ENCODE peak calls at places on chromosomes 12 and 14, in eight cellular contexts. One of them, this sample, is unnamed.

GRCh38 chr14:92930737-92931602 is 8.0 kb downstream of the CHGA start:
- DNase-seq in DND-41: no peak
- DNase-seq in CD4-positive, alpha-beta T cell: no peak
- DNase-seq in lower leg skin: no peak
- DNase-seq in dorsolateral prefrontal cortex: no peak
- DNase-seq in NB4: no peak
- DNase-seq in GM13977: no peak
- DNase-seq in HCT116: no peak
- DNase-seq in this sample: no peak

GRCh38 chr12:75908961-75909699 is 122.4 kb downstream of the PHLDA1 start:
- DNase-seq in DND-41: no peak
- DNase-seq in CD4-positive, alpha-beta T cell: no peak
- DNase-seq in lower leg skin: peak
- DNase-seq in dorsolateral prefrontal cortex: peak
- DNase-seq in NB4: no peak
- DNase-seq in GM13977: no peak
- DNase-seq in HCT116: no peak
- DNase-seq in this sample: no peak

GRCh38 chr12:32820376-32820931 is 64.8 kb upstream of the YARS2 start:
- DNase-seq in DND-41: no peak
- DNase-seq in CD4-positive, alpha-beta T cell: no peak
- DNase-seq in lower leg skin: no peak
- DNase-seq in dorsolateral prefrontal cortex: no peak
- DNase-seq in NB4: no peak
- DNase-seq in GM13977: no peak
- DNase-seq in HCT116: no peak
- DNase-seq in this sample: no peak

GRCh38 chr14:23248601-23249000 is 10.9 kb downstream of the RNF212B start:
- DNase-seq in DND-41: no peak
- DNase-seq in CD4-positive, alpha-beta T cell: no peak
- DNase-seq in lower leg skin: no peak
- DNase-seq in dorsolateral prefrontal cortex: no peak
- DNase-seq in NB4: no peak
- DNase-seq in GM13977: no peak
- DNase-seq in HCT116: no peak
- DNase-seq in this sample: no peak

GRCh38 chr12:6542209-6543009 is 8.1 kb downstream of the GAPDH start:
- DNase-seq in DND-41: no peak
- DNase-seq in CD4-positive, alpha-beta T cell: no peak
- DNase-seq in lower leg skin: no peak
- DNase-seq in dorsolateral prefrontal cortex: no peak
- DNase-seq in NB4: no peak
- DNase-seq in GM13977: no peak
- DNase-seq in HCT116: no peak
- DNase-seq in this sample: no peak

GRCh38 chr12:46224401-46224800 is 44.4 kb downstream of the SLC38A1 start:
- DNase-seq in DND-41: no peak
- DNase-seq in CD4-positive, alpha-beta T cell: no peak
- DNase-seq in lower leg skin: peak
- DNase-seq in dorsolateral prefrontal cortex: no peak
- DNase-seq in NB4: no peak
- DNase-seq in GM13977: no peak
- DNase-seq in HCT116: no peak
- DNase-seq in this sample: no peak

GRCh38 chr12:58069268-58069967 is 128.1 kb downstream of the ATP23 start:
- DNase-seq in DND-41: no peak
- DNase-seq in CD4-positive, alpha-beta T cell: no peak
- DNase-seq in lower leg skin: no peak
- DNase-seq in dorsolateral prefrontal cortex: no peak
- DNase-seq in NB4: peak
- DNase-seq in GM13977: no peak
- DNase-seq in HCT116: no peak
- DNase-seq in this sample: no peak

GRCh38 chr14:30559638-30560071 is 697 bp downstream of the G2E3 start:
- DNase-seq in DND-41: peak
- DNase-seq in CD4-positive, alpha-beta T cell: no peak
- DNase-seq in lower leg skin: no peak
- DNase-seq in dorsolateral prefrontal cortex: no peak
- DNase-seq in NB4: peak
- DNase-seq in GM13977: no peak
- DNase-seq in HCT116: no peak
- DNase-seq in this sample: no peak

GRCh38 chr12:1466481-1467260 is 127.7 kb downstream of the FBXL14 start:
- DNase-seq in DND-41: no peak
- DNase-seq in CD4-positive, alpha-beta T cell: no peak
- DNase-seq in lower leg skin: no peak
- DNase-seq in dorsolateral prefrontal cortex: no peak
- DNase-seq in NB4: no peak
- DNase-seq in GM13977: no peak
- DNase-seq in HCT116: no peak
- DNase-seq in this sample: no peak

GRCh38 chr14:74302160-74302628 is 540 bp downstream of the ABCD4 start:
- DNase-seq in DND-41: peak
- DNase-seq in CD4-positive, alpha-beta T cell: peak
- DNase-seq in lower leg skin: no peak
- DNase-seq in dorsolateral prefrontal cortex: no peak
- DNase-seq in NB4: peak
- DNase-seq in GM13977: peak
- DNase-seq in HCT116: no peak
- DNase-seq in this sample: no peak

GRCh38 chr14:59254146-59254910 is 65.9 kb downstream of the DAAM1 start:
- DNase-seq in DND-41: no peak
- DNase-seq in CD4-positive, alpha-beta T cell: no peak
- DNase-seq in lower leg skin: peak
- DNase-seq in dorsolateral prefrontal cortex: no peak
- DNase-seq in NB4: no peak
- DNase-seq in GM13977: no peak
- DNase-seq in HCT116: no peak
- DNase-seq in this sample: no peak

GRCh38 chr12:114414031-114414865 is 8.3 kb upstream of the TBX5 start:
- DNase-seq in DND-41: no peak
- DNase-seq in CD4-positive, alpha-beta T cell: no peak
- DNase-seq in lower leg skin: no peak
- DNase-seq in dorsolateral prefrontal cortex: no peak
- DNase-seq in NB4: no peak
- DNase-seq in GM13977: peak
- DNase-seq in HCT116: no peak
- DNase-seq in this sample: no peak

GRCh38 chr12:87690236-87690810 is 338.9 kb downstream of the C12orf50 start:
- DNase-seq in DND-41: no peak
- DNase-seq in CD4-positive, alpha-beta T cell: no peak
- DNase-seq in lower leg skin: no peak
- DNase-seq in dorsolateral prefrontal cortex: no peak
- DNase-seq in NB4: no peak
- DNase-seq in GM13977: no peak
- DNase-seq in HCT116: no peak
- DNase-seq in this sample: no peak

GRCh38 chr12:55172686-55173085 is 46.5 kb downstream of the OR9K2 start:
- DNase-seq in DND-41: no peak
- DNase-seq in CD4-positive, alpha-beta T cell: no peak
- DNase-seq in lower leg skin: no peak
- DNase-seq in dorsolateral prefrontal cortex: no peak
- DNase-seq in NB4: no peak
- DNase-seq in GM13977: no peak
- DNase-seq in HCT116: no peak
- DNase-seq in this sample: no peak

GRCh38 chr14:74476607-74477006 is 16.5 kb downstream of the NPC2 start:
- DNase-seq in DND-41: no peak
- DNase-seq in CD4-positive, alpha-beta T cell: no peak
- DNase-seq in lower leg skin: no peak
- DNase-seq in dorsolateral prefrontal cortex: no peak
- DNase-seq in NB4: no peak
- DNase-seq in GM13977: no peak
- DNase-seq in HCT116: no peak
- DNase-seq in this sample: no peak

GRCh38 chr14:65287264-65288131 is 125.0 kb upstream of the FUT8 start:
- DNase-seq in DND-41: peak
- DNase-seq in CD4-positive, alpha-beta T cell: peak
- DNase-seq in lower leg skin: no peak
- DNase-seq in dorsolateral prefrontal cortex: no peak
- DNase-seq in NB4: peak
- DNase-seq in GM13977: peak
- DNase-seq in HCT116: no peak
- DNase-seq in this sample: no peak

GRCh38 chr12:3745152-3745551 is 7.8 kb downstream of the CRACR2A start:
- DNase-seq in DND-41: no peak
- DNase-seq in CD4-positive, alpha-beta T cell: no peak
- DNase-seq in lower leg skin: peak
- DNase-seq in dorsolateral prefrontal cortex: no peak
- DNase-seq in NB4: no peak
- DNase-seq in GM13977: no peak
- DNase-seq in HCT116: no peak
- DNase-seq in this sample: no peak

GRCh38 chr12:3741882-3742672 is 10.8 kb downstream of the CRACR2A start:
- DNase-seq in DND-41: no peak
- DNase-seq in CD4-positive, alpha-beta T cell: no peak
- DNase-seq in lower leg skin: peak
- DNase-seq in dorsolateral prefrontal cortex: no peak
- DNase-seq in NB4: no peak
- DNase-seq in GM13977: no peak
- DNase-seq in HCT116: no peak
- DNase-seq in this sample: no peak

GRCh38 chr12:3746758-3747157 is 6.2 kb downstream of the CRACR2A start:
- DNase-seq in DND-41: no peak
- DNase-seq in CD4-positive, alpha-beta T cell: no peak
- DNase-seq in lower leg skin: peak
- DNase-seq in dorsolateral prefrontal cortex: no peak
- DNase-seq in NB4: no peak
- DNase-seq in GM13977: no peak
- DNase-seq in HCT116: no peak
- DNase-seq in this sample: no peak

GRCh38 chr12:3743803-3744202 is 9.1 kb downstream of the CRACR2A start:
- DNase-seq in DND-41: no peak
- DNase-seq in CD4-positive, alpha-beta T cell: no peak
- DNase-seq in lower leg skin: peak
- DNase-seq in dorsolateral prefrontal cortex: no peak
- DNase-seq in NB4: no peak
- DNase-seq in GM13977: peak
- DNase-seq in HCT116: no peak
- DNase-seq in this sample: no peak

DNA sequence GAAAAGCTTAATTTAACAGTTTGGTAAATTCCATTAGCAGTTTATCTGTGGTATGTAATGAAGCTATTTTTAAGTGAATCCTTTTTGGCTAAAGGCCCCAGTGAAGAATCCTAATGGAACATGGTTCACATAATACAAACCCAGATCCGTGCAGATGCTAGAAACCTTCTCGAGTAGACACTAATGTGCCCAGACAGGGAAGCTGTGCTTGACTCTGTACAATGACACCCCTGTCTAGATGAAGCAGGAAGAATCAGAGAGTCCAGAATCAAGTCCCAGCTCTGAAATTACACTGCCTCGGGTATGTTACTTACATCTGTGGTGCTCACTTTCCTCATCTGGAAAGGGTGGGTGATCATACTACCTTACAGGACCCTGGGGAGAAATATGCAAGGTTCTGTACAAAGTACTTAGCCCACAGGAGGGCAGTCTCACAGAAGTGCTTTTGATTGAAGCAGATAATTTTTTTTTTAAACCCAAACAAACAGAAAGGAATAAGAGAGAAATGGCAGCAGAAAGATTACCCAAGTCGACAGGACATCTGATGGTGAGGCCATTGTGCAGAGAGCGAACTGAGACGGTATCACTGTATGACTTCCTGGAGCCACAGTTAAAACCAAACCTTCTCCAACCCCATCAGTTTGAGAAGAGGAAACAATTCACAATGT is 8.6 kb downstream of the CRACR2A start:
- DNase-seq in DND-41: no peak
- DNase-seq in CD4-positive, alpha-beta T cell: no peak
- DNase-seq in lower leg skin: peak
- DNase-seq in dorsolateral prefrontal cortex: no peak
- DNase-seq in NB4: peak
- DNase-seq in GM13977: no peak
- DNase-seq in HCT116: no peak
- DNase-seq in this sample: no peak
- TF ChIP-seq CTCF in DND-41: peak
- TF ChIP-seq CTCF in CD4-positive, alpha-beta T cell: no peak
- TF ChIP-seq CTCF in lower leg skin: no peak
- TF ChIP-seq CTCF in dorsolateral prefrontal cortex: no peak
- TF ChIP-seq CTCF in NB4: no peak
- TF ChIP-seq CTCF in GM13977: no peak
- TF ChIP-seq CTCF in HCT116: no peak
- TF ChIP-seq CTCF in this sample: no peak

GRCh38 chr14:96666088-96666487 is 131.1 kb upstream of the VRK1 start:
- DNase-seq in DND-41: no peak
- DNase-seq in CD4-positive, alpha-beta T cell: no peak
- DNase-seq in lower leg skin: no peak
- DNase-seq in dorsolateral prefrontal cortex: no peak
- DNase-seq in NB4: no peak
- DNase-seq in GM13977: no peak
- DNase-seq in HCT116: no peak
- DNase-seq in this sample: no peak
- TF ChIP-seq CTCF in DND-41: peak
- TF ChIP-seq CTCF in CD4-positive, alpha-beta T cell: no peak
- TF ChIP-seq CTCF in lower leg skin: no peak
- TF ChIP-seq CTCF in dorsolateral prefrontal cortex: no peak
- TF ChIP-seq CTCF in NB4: no peak
- TF ChIP-seq CTCF in GM13977: no peak
- TF ChIP-seq CTCF in HCT116: no peak
- TF ChIP-seq CTCF in this sample: no peak

GRCh38 chr12:104802198-104802597 is 155.9 kb downstream of the SLC41A2 start:
- DNase-seq in DND-41: no peak
- DNase-seq in CD4-positive, alpha-beta T cell: no peak
- DNase-seq in lower leg skin: no peak
- DNase-seq in dorsolateral prefrontal cortex: no peak
- DNase-seq in NB4: no peak
- DNase-seq in GM13977: no peak
- DNase-seq in HCT116: no peak
- DNase-seq in this sample: no peak

GRCh38 chr12:104801427-104801826 is 156.7 kb downstream of the SLC41A2 start:
- DNase-seq in DND-41: no peak
- DNase-seq in CD4-positive, alpha-beta T cell: no peak
- DNase-seq in lower leg skin: no peak
- DNase-seq in dorsolateral prefrontal cortex: no peak
- DNase-seq in NB4: no peak
- DNase-seq in GM13977: no peak
- DNase-seq in HCT116: no peak
- DNase-seq in this sample: no peak

GRCh38 chr12:104801005-104801404 is 157.1 kb downstream of the SLC41A2 start:
- DNase-seq in DND-41: no peak
- DNase-seq in CD4-positive, alpha-beta T cell: no peak
- DNase-seq in lower leg skin: no peak
- DNase-seq in dorsolateral prefrontal cortex: no peak
- DNase-seq in NB4: no peak
- DNase-seq in GM13977: no peak
- DNase-seq in HCT116: no peak
- DNase-seq in this sample: no peak

GRCh38 chr12:104809251-104809650 is 148.8 kb downstream of the SLC41A2 start:
- DNase-seq in DND-41: no peak
- DNase-seq in CD4-positive, alpha-beta T cell: no peak
- DNase-seq in lower leg skin: no peak
- DNase-seq in dorsolateral prefrontal cortex: no peak
- DNase-seq in NB4: no peak
- DNase-seq in GM13977: no peak
- DNase-seq in HCT116: no peak
- DNase-seq in this sample: no peak

GRCh38 chr12:104805186-104805585 is 152.9 kb downstream of the SLC41A2 start:
- DNase-seq in DND-41: no peak
- DNase-seq in CD4-positive, alpha-beta T cell: no peak
- DNase-seq in lower leg skin: no peak
- DNase-seq in dorsolateral prefrontal cortex: no peak
- DNase-seq in NB4: no peak
- DNase-seq in GM13977: no peak
- DNase-seq in HCT116: no peak
- DNase-seq in this sample: no peak
- TF ChIP-seq CTCF in DND-41: no peak
- TF ChIP-seq CTCF in CD4-positive, alpha-beta T cell: no peak
- TF ChIP-seq CTCF in lower leg skin: no peak
- TF ChIP-seq CTCF in dorsolateral prefrontal cortex: no peak
- TF ChIP-seq CTCF in NB4: no peak
- TF ChIP-seq CTCF in GM13977: no peak
- TF ChIP-seq CTCF in HCT116: no peak
- TF ChIP-seq CTCF in this sample: no peak

GRCh38 chr12:51521554-51522276 is 69.3 kb upstream of the SCN8A start:
- DNase-seq in DND-41: no peak
- DNase-seq in CD4-positive, alpha-beta T cell: no peak
- DNase-seq in lower leg skin: peak
- DNase-seq in dorsolateral prefrontal cortex: no peak
- DNase-seq in NB4: peak
- DNase-seq in GM13977: no peak
- DNase-seq in HCT116: no peak
- DNase-seq in this sample: no peak
- TF ChIP-seq CTCF in DND-41: peak
- TF ChIP-seq CTCF in CD4-positive, alpha-beta T cell: no peak
- TF ChIP-seq CTCF in lower leg skin: no peak
- TF ChIP-seq CTCF in dorsolateral prefrontal cortex: peak
- TF ChIP-seq CTCF in NB4: peak
- TF ChIP-seq CTCF in GM13977: no peak
- TF ChIP-seq CTCF in HCT116: peak
- TF ChIP-seq CTCF in this sample: no peak

This sample was measured in CD14-positive monocyte.